ENCODE peak calls at places on chromosomes 11 and 22, in nine cellular contexts. W is GM23338, D is HCT116, G is Panc1, R is SK-N-SH, B is H1, C is transverse colon, H is sigmoid colon, P is prostate gland. X is an unnamed sample. For H3K4me1, the result is how much of the 10 kb centered on the place peaks cover.

GRCh38 chr11:86517557-86517956 is 142.9 kb downstream of the CCDC81 start:
- DNase-seq in D (no peak), P (no peak), H (no peak), C (no peak), B (no peak), R (no peak), G (no peak), W (no peak), X (no peak)

GRCh38 chr11:112693781-112694180 is 267.4 kb upstream of the NCAM1 start:
- DNase-seq in C (no peak), R (no peak), P (no peak), G (no peak), H (no peak), D (no peak), W (no peak), B (no peak), X (no peak)

GRCh38 chr22:39180566-39180965 is 28.1 kb upstream of the CBX7 start:
- DNase-seq in G (no peak), P (no peak), D (no peak), H (no peak), C (no peak), W (no peak), B (no peak), R (no peak), X (peak)

GRCh38 chr11:13160302-13160701 is 117.3 kb upstream of the BMAL1 start:
- DNase-seq in W (no peak), B (no peak), P (peak), G (no peak), D (no peak), H (no peak), R (no peak), C (no peak), X (no peak)

GRCh38 chr11:126506789-126507188 is 151.3 kb downstream of the ST3GAL4 start:
- DNase-seq in R (no peak), H (no peak), P (no peak), W (no peak), D (no peak), G (no peak), C (no peak), B (no peak), X (no peak)

GRCh38 chr22:50301581-50301991 is 5.9 kb downstream of the PLXNB2 start:
- DNase-seq in H (no peak), D (no peak), G (no peak), C (peak), P (no peak), W (no peak), B (no peak), R (peak), X (no peak)

GRCh38 chr11:15688351-15688792 is 573.6 kb downstream of the INSC start:
- DNase-seq in H (no peak), P (no peak), G (no peak), D (no peak), R (no peak), C (no peak), W (no peak), B (no peak), X (no peak)

GRCh38 chr11:16925495-16926065 is 88.6 kb downstream of the PLEKHA7 start:
- DNase-seq in B (peak), G (no peak), R (peak), D (peak), C (peak), H (peak), P (peak), W (peak), X (peak)

GRCh38 chr11:82229346-82229745 is 504.3 kb downstream of the FAM181B start:
- DNase-seq in D (no peak), G (no peak), B (no peak), H (no peak), R (peak), C (no peak), P (no peak), W (peak), X (no peak)

GRCh38 chr11:117876341-117877119 is at the start of gene FXYD6:
- DNase-seq in D (no peak), R (peak), B (no peak), W (peak), P (no peak), C (peak), G (no peak), H (peak), X (peak)

GRCh38 chr11:132451942-132452601 is 1080.2 kb downstream of the OPCML start:
- DNase-seq in C (no peak), D (no peak), G (no peak), R (no peak), W (peak), B (peak), H (no peak), P (no peak), X (no peak)

GRCh38 chr11:27194976-27195375 is 154.4 kb downstream of the BBOX1 start:
- DNase-seq in H (no peak), W (no peak), G (no peak), R (no peak), D (no peak), B (no peak), C (no peak), P (no peak), X (no peak)

GRCh38 chr11:122776546-122776945 is 61.8 kb upstream of the CRTAM start:
- DNase-seq in R (no peak), W (no peak), H (no peak), D (no peak), B (no peak), C (no peak), P (no peak), G (no peak), X (no peak)

GRCh38 chr11:70567680-70568503 is 169.6 kb downstream of the CTTN start:
- DNase-seq in B (no peak), R (no peak), D (no peak), H (peak), P (peak), C (peak), W (peak), G (no peak), X (peak)

GRCh38 chr11:12174145-12175143 is 64.1 kb downstream of the MICAL2 start:
- DNase-seq in B (no peak), R (no peak), G (no peak), P (no peak), H (no peak), W (no peak), D (no peak), C (no peak), X (no peak)

GRCh38 chr22:22683668-22684361 is 39.4 kb downstream of the GGTLC2 start:
- DNase-seq in W (no peak), H (no peak), R (no peak), C (no peak), P (no peak), D (no peak), G (no peak), B (no peak), X (peak)

GRCh38 chr22:22681221-22681739 is 36.9 kb downstream of the GGTLC2 start:
- DNase-seq in G (no peak), R (no peak), C (no peak), H (no peak), D (no peak), P (no peak), B (no peak), W (no peak), X (no peak)

GRCh38 chr22:22684605-22685561 is 40.5 kb downstream of the GGTLC2 start:
- DNase-seq in H (peak), G (no peak), D (no peak), P (no peak), W (peak), R (no peak), B (no peak), C (peak), X (peak)

GRCh38 chr22:22682807-22683667 is 38.6 kb downstream of the GGTLC2 start:
- DNase-seq in H (no peak), W (no peak), R (no peak), D (no peak), B (no peak), G (no peak), C (no peak), P (no peak), X (no peak)

GRCh38 chr22:22682196-22682595 is 37.8 kb downstream of the GGTLC2 start:
- DNase-seq in R (no peak), B (no peak), P (no peak), G (no peak), D (no peak), C (no peak), W (no peak), H (no peak), X (no peak)
- TF ChIP-seq CTCF in R (no peak), B (no peak), P (no peak), G (no peak), D (no peak), C (no peak), W (no peak), H (no peak), X (no peak)

GRCh38 chr22:19115628-19116027 is 6.6 kb downstream of the DGCR2 start:
- DNase-seq in G (no peak), D (no peak), P (no peak), H (no peak), C (no peak), B (no peak), W (no peak), R (no peak), X (no peak)
- H3K4me1 ChIP-seq in G (under half), D (under half), P (under half), H (half or more), C (under half), B (under half), W (under half), R (under half), X (half or more)

GRCh38 chr11:73201249-73201648 is 16.8 kb upstream of the P2RY2 start:
- DNase-seq in B (no peak), R (no peak), H (peak), P (peak), W (peak), D (no peak), C (peak), G (no peak), X (no peak)
- TF ChIP-seq POLR2AphosphoS5 in B (no peak), R (no peak), H (no peak), P (peak), W (no peak), D (no peak), C (no peak), G (no peak), X (no peak)

GRCh38 chr22:40679249-40679963 is at the start of gene MCHR1:
- DNase-seq in R (peak), P (no peak), W (no peak), C (no peak), D (no peak), H (no peak), B (no peak), G (no peak), X (no peak)

GRCh38 chr22:40681451-40681850 is 2.2 kb downstream of the MCHR1 start:
- DNase-seq in R (no peak), B (no peak), P (no peak), D (no peak), C (no peak), W (no peak), H (no peak), G (no peak), X (no peak)

GRCh38 chr22:40678493-40679248 is 613 bp upstream of the MCHR1 start:
- DNase-seq in G (no peak), P (no peak), H (no peak), D (no peak), W (no peak), R (no peak), C (no peak), B (no peak), X (no peak)

GRCh38 chr22:40680819-40681183 is 1.5 kb downstream of the MCHR1 start:
- DNase-seq in D (no peak), H (no peak), B (no peak), W (no peak), P (no peak), G (no peak), C (no peak), R (no peak), X (no peak)

GRCh38 chr22:40679964-40680818 is 907 bp downstream of the MCHR1 start:
- DNase-seq in W (peak), D (no peak), R (no peak), C (no peak), H (no peak), B (no peak), P (no peak), G (no peak), X (no peak)
- TF ChIP-seq CTCF in W (no peak), D (no peak), R (no peak), C (no peak), H (no peak), B (peak), P (no peak), G (no peak), X (no peak)

DNA sequence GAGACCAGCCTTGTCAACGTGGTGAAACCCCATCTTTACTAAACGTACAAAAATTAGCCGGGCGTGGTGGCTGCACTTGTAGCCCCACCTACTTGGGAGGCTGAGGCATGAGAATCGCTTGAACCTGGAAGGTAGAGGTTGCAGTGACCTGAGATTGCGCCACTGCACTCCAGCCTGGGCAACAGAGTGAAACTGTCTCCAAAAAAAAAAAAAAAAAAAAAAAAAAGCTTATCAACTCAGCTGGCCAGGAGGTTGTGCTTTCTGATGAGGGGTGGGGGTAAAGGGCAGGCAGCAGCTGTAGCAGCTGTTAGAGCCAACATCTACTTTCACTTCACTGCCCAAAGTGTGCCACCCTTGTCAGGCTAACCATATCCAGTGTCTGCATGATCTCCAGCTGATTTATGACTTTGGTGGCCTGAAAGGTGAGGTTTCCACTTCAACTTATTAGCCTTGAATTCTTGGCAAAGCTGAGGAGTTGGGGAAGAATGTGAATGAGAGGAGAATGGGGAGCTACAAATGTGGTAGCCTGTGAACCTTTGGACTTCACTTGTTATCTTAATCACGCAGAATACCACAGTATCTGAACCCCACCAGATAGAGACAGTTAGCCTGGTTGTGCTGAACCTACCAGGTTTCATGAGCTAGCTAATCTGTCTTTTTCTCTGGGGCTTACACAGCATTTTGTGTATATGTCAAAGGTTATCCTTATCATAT is 19.6 kb downstream of the RNF121 start:
- DNase-seq in R (no peak), D (no peak), H (no peak), W (no peak), B (no peak), G (no peak), P (no peak), C (peak), X (no peak)
- H3K4me1 ChIP-seq in R (under half), D (under half), H (under half), W (under half), B (under half), G (under half), P (under half), C (under half), X (under half)

GRCh38 chr11:80393210-80393609 is 952.4 kb upstream of the TENM4 start:
- DNase-seq in W (no peak), D (no peak), H (no peak), R (no peak), C (no peak), G (no peak), B (no peak), P (no peak), X (no peak)
- TF ChIP-seq POLR2AphosphoS5 in W (no peak), D (no peak), H (no peak), R (no peak), C (no peak), G (no peak), B (no peak), P (no peak), X (no peak)

GRCh38 chr11:134532921-134533421 is 120.9 kb upstream of the B3GAT1 start:
- DNase-seq in D (no peak), R (no peak), B (no peak), W (no peak), P (no peak), G (no peak), H (peak), C (no peak), X (peak)
- TF ChIP-seq CTCF in D (no peak), R (no peak), B (no peak), W (no peak), P (no peak), G (no peak), H (no peak), C (no peak), X (no peak)

GRCh38 chr11:65574147-65574962 is 1.5 kb upstream of the EHBP1L1 start:
- DNase-seq in P (peak), C (peak), B (peak), W (peak), G (no peak), D (peak), H (peak), R (peak), X (peak)
- H3K4me1 ChIP-seq in P (under half), C (half or more), B (under half), W (under half), G (under half), D (under half), H (half or more), R (under half), X (half or more)

GRCh38 chr11:111631034-111631665 is 28.9 kb downstream of the SIK2 start:
- DNase-seq in W (no peak), H (no peak), D (no peak), P (no peak), G (no peak), C (no peak), B (no peak), R (no peak), X (no peak)
- TF ChIP-seq POLR2AphosphoS5 in W (no peak), H (no peak), D (no peak), P (no peak), G (no peak), C (no peak), B (no peak), R (no peak), X (no peak)

X was measured in spleen.